ENCODE peak calls at places on chromosomes 1 and 21, in seven cellular contexts. X is adipocyte, V is fibroblast of lung, J is cardiac muscle cell, U is GM12878, E is HAP-1, A is H7. C is an unnamed sample.

GRCh38 chr1:220457982-220458381 is 70.0 kb upstream of the MARK1 start:
- DNase-seq in X (no peak), V (no peak), J (no peak), U (no peak), E (no peak), A (no peak), C (no peak)

GRCh38 chr1:7117599-7118281 is 332.5 kb downstream of the CAMTA1 start:
- DNase-seq in X (peak; percentile 83), V (peak; percentile 98), J (peak; percentile 86), U (no peak), E (peak; percentile 80), A (peak; percentile 82), C (no peak)

GRCh38 chr1:37817481-37817880 is 9.5 kb upstream of the YRDC start:
- DNase-seq in X (no peak), V (no peak), J (peak; percentile 37), U (no peak), E (no peak), A (peak; percentile 68), C (no peak)

GRCh38 chr1:78176448-78176847 is 130.7 kb downstream of the GIPC2 start:
- DNase-seq in X (peak; percentile 55), V (peak; percentile 92), J (peak; percentile 91), U (no peak), E (no peak), A (no peak), C (no peak)

GRCh38 chr1:51270751-51271150 is 34.7 kb downstream of the RNF11 start:
- DNase-seq in X (peak; percentile 59), V (no peak), J (no peak), U (no peak), E (no peak), A (no peak), C (no peak)

GRCh38 chr1:102836991-102837390 is 271.3 kb downstream of the COL11A1 start:
- DNase-seq in X (no peak), V (no peak), J (no peak), U (no peak), E (no peak), A (no peak), C (no peak)

GRCh38 chr1:81949421-81949820 is 148.7 kb downstream of the ADGRL2 start:
- DNase-seq in X (no peak), V (no peak), J (no peak), U (no peak), E (no peak), A (no peak), C (no peak)

GRCh38 chr1:206923009-206923960 is 1.5 kb upstream of the FCMR start:
- DNase-seq in X (no peak), V (no peak), J (no peak), U (peak; percentile 81), E (no peak), A (no peak), C (no peak)

GRCh38 chr1:46638921-46639320 is 22.3 kb upstream of the MOB3C start:
- DNase-seq in X (no peak), V (no peak), J (no peak), U (no peak), E (no peak), A (no peak), C (no peak)

GRCh38 chr1:2539312-2539907 is 9.3 kb upstream of the HES5 start:
- DNase-seq in X (no peak), V (no peak), J (no peak), U (no peak), E (no peak), A (peak; percentile 87), C (no peak)

GRCh38 chr1:25135903-25136302 is 96.4 kb downstream of the SYF2 start:
- DNase-seq in X (no peak), V (no peak), J (no peak), U (no peak), E (no peak), A (no peak), C (no peak)

GRCh38 chr21:26846036-26846931 is 1.1 kb upstream of the ADAMTS1 start:
- DNase-seq in X (peak; percentile 92), V (peak; percentile 65), J (peak; percentile 93), U (no peak), E (peak; percentile 39), A (peak; percentile 69), C (peak; percentile 58)

GRCh38 chr1:62722796-62723195 is 34.6 kb upstream of the DOCK7 start:
- DNase-seq in X (no peak), V (no peak), J (no peak), U (peak; percentile 52), E (no peak), A (no peak), C (no peak)
- H3K36me3 ChIP-seq in X (no peaks in the 10 kb centered on the region), V (no peaks in the 10 kb centered on the region), J (no peaks in the 10 kb centered on the region), U (no peaks in the 10 kb centered on the region), E (no peaks in the 10 kb centered on the region), A (no peaks in the 10 kb centered on the region), C (no peaks in the 10 kb centered on the region)

DNA sequence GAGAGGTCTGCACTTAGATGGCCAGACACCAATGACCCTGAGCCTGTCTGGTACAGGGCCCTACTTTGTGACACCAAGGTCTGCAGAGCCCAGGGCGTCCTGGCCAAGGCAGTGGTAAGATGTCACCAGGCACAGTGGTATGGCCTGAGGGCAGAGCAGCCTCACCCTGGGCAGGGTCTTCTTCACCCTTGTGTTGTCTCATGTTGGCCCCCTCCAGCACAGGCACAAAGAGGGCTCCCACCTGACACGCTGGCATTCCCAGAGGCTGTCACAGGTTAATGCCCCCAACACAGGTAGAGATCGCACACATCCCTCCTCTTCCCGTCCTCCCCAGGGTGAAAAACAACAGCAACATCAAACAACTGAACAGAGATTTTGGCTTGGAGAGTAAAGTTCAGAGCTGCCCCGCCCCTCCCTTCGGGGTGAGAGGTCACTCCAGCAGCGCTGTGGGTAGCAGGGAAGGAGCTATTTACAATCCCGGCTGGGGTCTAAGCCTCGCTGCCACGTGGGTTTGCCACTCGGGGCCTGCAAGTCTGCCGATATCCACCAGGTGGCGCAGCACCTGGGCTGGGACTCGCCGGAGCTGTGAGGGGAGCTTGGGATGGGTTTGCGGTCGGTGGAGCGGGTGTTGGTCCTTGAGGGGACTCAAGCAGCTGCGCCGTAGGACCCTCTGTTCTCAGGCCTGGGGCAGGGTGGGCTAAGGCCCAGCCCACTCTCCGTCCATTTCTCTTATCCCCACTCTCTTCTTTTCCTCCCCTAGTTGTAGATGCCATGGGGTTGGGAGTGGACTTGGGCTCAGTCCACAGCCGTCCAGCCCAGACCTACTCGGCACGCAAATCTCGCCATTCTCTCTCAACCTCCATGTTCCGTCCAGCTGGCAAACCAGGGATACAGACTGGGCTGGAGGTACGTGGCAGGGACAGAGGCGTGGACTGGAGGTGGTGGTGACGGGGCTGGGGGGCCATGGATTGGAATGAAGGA is 12.7 kb downstream of the EFNA3 start:
- DNase-seq in X (peak; percentile 90), V (peak; percentile 38), J (peak; percentile 81), U (no peak), E (peak; percentile 73), A (peak; percentile 94), C (peak; percentile 87)
- H3K4me3 ChIP-seq in X (no peak overlapping the region), V (no peak overlapping the region), J (no peak overlapping the region), U (no peak overlapping the region), E (no peak overlapping the region), A (no peak overlapping the region), C (no peak overlapping the region)

DNA sequence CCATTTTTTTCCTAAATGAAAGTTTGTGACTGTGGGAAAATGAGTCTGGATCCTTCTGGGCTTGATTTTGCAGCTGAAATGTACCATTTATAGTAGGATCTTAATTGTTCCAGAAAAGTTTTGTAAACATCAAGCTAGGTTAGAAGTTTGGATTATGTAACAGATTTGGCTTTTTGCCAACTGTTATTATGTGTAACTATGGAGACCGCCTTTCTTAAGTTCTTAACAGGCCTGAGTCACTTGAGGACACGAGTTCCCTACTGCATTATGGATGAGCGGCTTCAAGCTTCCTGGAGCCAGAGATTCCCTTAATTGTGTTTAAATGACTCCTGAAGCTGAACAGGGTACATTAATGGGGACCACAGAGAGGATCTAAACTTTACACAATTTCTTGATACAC is 22.2 kb downstream of the SLC25A33 start:
- DNase-seq in X (peak; percentile 90), V (peak; percentile 96), J (peak; percentile 96), U (no peak), E (peak; percentile 92), A (no peak), C (no peak)
- H3K36me3 ChIP-seq in X (peaks cover 20% of the 10 kb centered on the region), V (no peaks in the 10 kb centered on the region), J (peaks cover under 1% of the 10 kb centered on the region), U (peaks cover under 1% of the 10 kb centered on the region), E (peaks cover 49% of the 10 kb centered on the region), A (peaks cover 3% of the 10 kb centered on the region), C (peaks cover 64% of the 10 kb centered on the region)

DNA sequence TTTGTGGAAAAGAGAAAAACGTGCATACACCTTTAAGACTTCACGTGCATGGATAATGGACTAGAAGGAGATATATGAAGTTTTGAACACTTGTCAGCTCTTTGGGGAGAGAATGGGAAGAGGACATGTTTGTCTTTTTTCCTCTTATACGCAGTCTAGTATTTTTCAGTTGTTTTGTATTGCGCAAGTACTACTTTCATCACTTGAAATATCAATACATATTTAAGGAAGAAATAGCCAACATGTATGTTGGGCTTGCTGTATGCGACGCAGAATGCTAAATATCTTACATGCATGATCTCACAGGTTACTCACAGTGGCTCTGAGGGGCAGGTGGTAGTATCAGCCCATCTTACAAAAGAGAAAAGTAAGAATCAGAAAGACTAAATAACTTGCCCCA is 176.5 kb upstream of the RUNX1 start:
- DNase-seq in X (peak; percentile 38), V (no peak), J (no peak), U (no peak), E (no peak), A (no peak), C (no peak)
- H3K4me3 ChIP-seq in X (peak overlapping the region; percentile 40), V (no peak overlapping the region), J (no peak overlapping the region), U (no peak overlapping the region), E (no peak overlapping the region), A (no peak overlapping the region), C (no peak overlapping the region)

GRCh38 chr1:33971913-33972312 is 108.0 kb downstream of the HMGB4 start:
- DNase-seq in X (no peak), V (no peak), J (no peak), U (no peak), E (no peak), A (no peak), C (no peak)

GRCh38 chr1:33970148-33970825 is 106.4 kb downstream of the HMGB4 start:
- DNase-seq in X (no peak), V (no peak), J (no peak), U (no peak), E (no peak), A (peak; percentile 68), C (peak; percentile 41)

GRCh38 chr1:33974147-33974546 is 110.3 kb downstream of the HMGB4 start:
- DNase-seq in X (no peak), V (no peak), J (no peak), U (no peak), E (no peak), A (no peak), C (no peak)

GRCh38 chr1:33971018-33971710 is 107.3 kb downstream of the HMGB4 start:
- DNase-seq in X (peak; percentile 22), V (peak; percentile 80), J (peak; percentile 40), U (no peak), E (no peak), A (no peak), C (no peak)

DNA sequence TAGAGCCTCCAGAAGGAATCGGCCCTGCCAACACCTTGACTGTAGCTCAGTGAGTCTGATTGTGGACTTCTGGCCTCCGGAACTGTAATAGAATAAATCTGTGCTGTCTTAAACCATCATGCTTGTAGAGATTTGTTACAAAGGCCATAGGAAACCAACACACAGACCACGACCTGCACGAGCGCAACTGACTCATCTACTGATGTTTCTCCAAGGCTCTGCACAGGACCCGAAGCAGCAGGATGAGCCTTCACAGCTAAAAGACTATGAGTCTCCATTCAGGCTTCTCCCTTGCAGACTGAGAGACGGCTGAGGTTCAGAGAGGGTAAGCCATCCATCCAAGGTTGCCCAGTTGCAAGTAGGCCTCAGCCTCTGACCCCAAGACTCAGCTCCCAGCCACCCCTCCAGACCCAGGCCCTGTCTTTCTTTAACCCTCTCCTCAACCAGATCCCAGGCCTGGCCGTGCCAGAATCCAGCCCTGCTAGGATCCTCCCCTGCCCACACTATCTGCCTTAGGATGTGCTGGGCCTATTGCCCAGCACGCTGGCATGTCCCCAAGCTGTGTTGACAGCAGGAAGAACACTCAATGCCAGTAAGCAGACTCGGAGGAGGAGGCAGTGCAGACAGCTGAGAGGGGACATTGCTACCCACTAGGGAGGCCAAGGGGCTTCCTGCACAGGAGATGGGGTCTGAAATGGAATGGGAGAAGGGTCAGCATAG is 109.0 kb downstream of the HMGB4 start:
- DNase-seq in X (no peak), V (peak; percentile 52), J (peak; percentile 10), U (no peak), E (no peak), A (no peak), C (no peak)
- H3K36me3 ChIP-seq in X (no peaks in the 10 kb centered on the region), V (no peaks in the 10 kb centered on the region), J (no peaks in the 10 kb centered on the region), U (no peaks in the 10 kb centered on the region), E (no peaks in the 10 kb centered on the region), A (no peaks in the 10 kb centered on the region), C (no peaks in the 10 kb centered on the region)